ENCODE peak calls at places on chromosomes 13 and 19, in nine cellular contexts. S is PC-3; B is glomerular endothelial cell; C is NCI-H82; A is activated CD4-positive, CD25-positive, alpha-beta regulatory T cell treated with anti-CD3 and anti-CD28 coated beads, Interleukin-2, amount 50 U/mL, for 72 hours; U is NCI-H345; J is activated T-cell treated with anti-CD3 and anti-CD28 coated beads, Interleukin-2, amount 50 U/mL, for 24 hours; X is iris pigment epithelial cell; V is tibial nerve. R is an unnamed sample.

GRCh38 chr19:35822579-35822978 is 9.9 kb upstream of the PRODH2 start:
- DNase-seq in S (no peak), B (no peak), C (no peak), A (no peak), U (no peak), J (no peak), X (no peak), V (no peak), R (no peak)

GRCh38 chr13:65417953-65418352 is 1812.2 kb downstream of the PCDH9 start:
- DNase-seq in S (peak; percentile 19), B (no peak), C (no peak), A (no peak), U (no peak), J (no peak), X (peak; percentile 23), V (no peak), R (no peak)

GRCh38 chr13:110652231-110652730 is 36.9 kb downstream of the NAXD start:
- DNase-seq in S (no peak), B (no peak), C (no peak), A (no peak), U (no peak), J (no peak), X (no peak), V (no peak), R (no peak)

GRCh38 chr13:56659041-56659471 is 481.7 kb upstream of the PRR20A start:
- DNase-seq in S (no peak), B (no peak), C (no peak), A (no peak), U (no peak), J (no peak), X (no peak), V (no peak), R (no peak)

GRCh38 chr19:28217064-28217463 is 995.9 kb downstream of the UQCRFS1 start:
- DNase-seq in S (no peak), B (no peak), C (peak; percentile 28), A (no peak), U (no peak), J (no peak), X (no peak), V (no peak), R (no peak)

GRCh38 chr19:42254083-42254849 is 662 bp downstream of the ERF start:
- DNase-seq in S (peak; percentile 48), B (no peak), C (peak; percentile 91), A (peak; percentile 63), U (no peak), J (peak; percentile 86), X (peak; percentile 61), V (peak; percentile 79), R (peak; percentile 62)

GRCh38 chr19:3374369-3375112 is 8.2 kb downstream of the NFIC start:
- DNase-seq in S (no peak), B (no peak), C (no peak), A (no peak), U (no peak), J (no peak), X (no peak), V (peak; percentile 66), R (no peak)

GRCh38 chr19:17703823-17704463 is 15.3 kb upstream of the MAP1S start:
- DNase-seq in S (peak; percentile 52), B (peak; percentile 52), C (peak; percentile 85), A (peak; percentile 80), U (peak; percentile 4), J (peak; percentile 83), X (peak; percentile 70), V (peak; percentile 61), R (no peak)

GRCh38 chr13:27174766-27175455 is 3.3 kb upstream of the USP12 start:
- DNase-seq in S (no peak), B (no peak), C (peak; percentile 45), A (no peak), U (no peak), J (no peak), X (peak; percentile 71), V (no peak), R (no peak)

GRCh38 chr13:28805193-28805819 is 14.8 kb upstream of the MTUS2 start:
- DNase-seq in S (peak; percentile 41), B (no peak), C (peak; percentile 63), A (peak; percentile 52), U (peak; percentile 1), J (peak; percentile 41), X (peak; percentile 27), V (no peak), R (no peak)

R was measured in hepatic stellate cell.